ENCODE peak calls at places on chromosomes 5 and 9, in five cellular contexts. One of them, this sample, is unnamed.

GRCh38 chr9:137648396-137648795 is 29.6 kb downstream of the EHMT1 start:
- DNase-seq in K562: no peak
- DNase-seq in HCT116: no peak
- DNase-seq in GM12878: no peak
- DNase-seq in SK-N-SH: no peak
- DNase-seq in this sample: no peak

GRCh38 chr5:74021090-74021489 is 395.1 kb downstream of the ARHGEF28 start:
- DNase-seq in K562: no peak
- DNase-seq in GM12878: no peak
- DNase-seq in SK-N-SH: no peak
- DNase-seq in HCT116: no peak
- DNase-seq in this sample: no peak

GRCh38 chr9:130341839-130342713 is 76.5 kb downstream of the HMCN2 start:
- DNase-seq in HCT116: no peak
- DNase-seq in SK-N-SH: no peak
- DNase-seq in K562: no peak
- DNase-seq in GM12878: no peak
- DNase-seq in this sample: no peak

GRCh38 chr9:98385751-98386150 is 130.3 kb upstream of the TBC1D2 start:
- DNase-seq in SK-N-SH: no peak
- DNase-seq in K562: no peak
- DNase-seq in GM12878: no peak
- DNase-seq in HCT116: no peak
- DNase-seq in this sample: no peak

GRCh38 chr9:131530930-131531832 is at the start of gene UCK1:
- DNase-seq in K562: peak; percentile 99
- DNase-seq in SK-N-SH: peak; percentile 100
- DNase-seq in HCT116: peak; percentile 27
- DNase-seq in GM12878: peak; percentile 13
- DNase-seq in this sample: peak; percentile 77

GRCh38 chr5:138077064-138077696 is 6.7 kb upstream of the WNT8A start:
- DNase-seq in HCT116: peak; percentile 62
- DNase-seq in K562: peak; percentile 65
- DNase-seq in GM12878: no peak
- DNase-seq in SK-N-SH: peak; percentile 76
- DNase-seq in this sample: no peak

GRCh38 chr9:88537743-88538055 is 2.7 kb downstream of the NXNL2 start:
- DNase-seq in HCT116: no peak
- DNase-seq in K562: no peak
- DNase-seq in SK-N-SH: peak; percentile 50
- DNase-seq in GM12878: no peak
- DNase-seq in this sample: no peak

GRCh38 chr5:42813533-42813932 is 1.8 kb upstream of the SELENOP start:
- DNase-seq in SK-N-SH: no peak
- DNase-seq in K562: no peak
- DNase-seq in GM12878: no peak
- DNase-seq in HCT116: no peak
- DNase-seq in this sample: peak; percentile 16

GRCh38 chr9:127612993-127613954 is 1.2 kb downstream of the STXBP1 start:
- DNase-seq in HCT116: no peak
- DNase-seq in SK-N-SH: peak; percentile 82
- DNase-seq in K562: peak; percentile 55
- DNase-seq in GM12878: no peak
- DNase-seq in this sample: no peak

GRCh38 chr9:127611796-127612790 is at the start of gene STXBP1:
- DNase-seq in GM12878: no peak
- DNase-seq in HCT116: peak; percentile 51
- DNase-seq in SK-N-SH: peak; percentile 98
- DNase-seq in K562: peak; percentile 97
- DNase-seq in this sample: peak; percentile 57

GRCh38 chr9:127606043-127606442 is 6.0 kb upstream of the STXBP1 start:
- DNase-seq in HCT116: no peak
- DNase-seq in K562: no peak
- DNase-seq in GM12878: no peak
- DNase-seq in SK-N-SH: no peak
- DNase-seq in this sample: no peak

GRCh38 chr9:127603226-127603625 is 8.9 kb upstream of the STXBP1 start:
- DNase-seq in K562: no peak
- DNase-seq in HCT116: no peak
- DNase-seq in GM12878: no peak
- DNase-seq in SK-N-SH: no peak
- DNase-seq in this sample: no peak

DNA sequence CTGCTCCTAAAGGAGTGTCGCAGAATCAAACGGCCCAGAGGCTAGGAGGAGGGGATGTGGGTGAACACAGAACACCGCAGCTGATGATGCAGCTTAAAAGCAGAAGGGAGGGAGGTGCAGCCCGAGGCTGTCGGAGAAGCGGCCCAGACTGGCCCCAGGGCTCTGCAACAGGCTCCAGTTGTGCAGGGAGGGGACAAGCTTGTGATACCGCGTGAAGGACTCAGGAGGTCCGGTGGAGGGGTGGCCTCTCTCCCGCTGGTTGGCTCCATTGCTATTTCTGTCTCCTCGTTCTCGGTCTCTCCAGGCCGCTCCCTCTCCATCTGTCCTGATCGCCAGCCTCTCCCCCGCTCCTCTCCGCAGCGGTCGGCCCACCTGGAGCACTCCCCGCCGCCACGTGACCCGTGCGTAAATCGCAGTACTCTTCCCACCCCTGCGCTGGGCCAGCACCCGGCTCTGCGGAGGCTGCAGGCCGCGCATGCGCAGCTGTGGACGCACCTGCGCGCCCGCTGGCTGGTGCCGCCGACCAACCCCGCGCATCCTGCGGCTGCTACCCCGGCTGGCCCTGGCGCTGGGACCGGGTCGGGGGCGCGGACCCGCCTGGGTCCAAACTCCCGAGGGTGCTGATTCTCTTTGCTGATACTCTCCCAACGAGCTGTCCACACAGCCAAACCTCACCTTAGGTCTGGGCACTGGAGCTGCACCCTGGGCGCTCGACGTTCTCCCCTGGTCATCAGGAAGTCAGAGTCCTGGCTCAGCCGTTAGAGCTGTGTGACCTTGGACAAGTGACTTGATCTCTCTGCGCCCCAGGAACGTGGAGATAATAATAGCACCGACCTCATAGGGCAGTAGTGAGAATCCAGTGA is 3.7 kb upstream of the STXBP1 start:
- DNase-seq in HCT116: peak; percentile 73
- DNase-seq in GM12878: no peak
- DNase-seq in SK-N-SH: peak; percentile 94
- DNase-seq in K562: peak; percentile 89
- DNase-seq in this sample: peak; percentile 80
- H3K9ac ChIP-seq in HCT116: peak overlapping the region; percentile 47
- H3K9ac ChIP-seq in GM12878: no peak overlapping the region
- H3K9ac ChIP-seq in SK-N-SH: no peak overlapping the region
- H3K9ac ChIP-seq in K562: no peak overlapping the region
- H3K9ac ChIP-seq in this sample: peak overlapping the region; percentile 78

GRCh38 chr9:123642291-123643278 is 286.6 kb downstream of the CRB2 start:
- DNase-seq in GM12878: no peak
- DNase-seq in HCT116: no peak
- DNase-seq in SK-N-SH: peak; percentile 59
- DNase-seq in K562: peak; percentile 35
- DNase-seq in this sample: no peak
- TF ChIP-seq YY1 in GM12878: no peak
- TF ChIP-seq YY1 in HCT116: no peak
- TF ChIP-seq YY1 in SK-N-SH: no peak
- TF ChIP-seq YY1 in K562: no peak
- TF ChIP-seq YY1 in this sample: no peak

GRCh38 chr5:129499208-129499852 is 39.2 kb downstream of the ADAMTS19 start:
- DNase-seq in GM12878: no peak
- DNase-seq in SK-N-SH: no peak
- DNase-seq in K562: no peak
- DNase-seq in HCT116: no peak
- DNase-seq in this sample: no peak
- H3K9ac ChIP-seq in GM12878: no peak overlapping the region
- H3K9ac ChIP-seq in SK-N-SH: no peak overlapping the region
- H3K9ac ChIP-seq in K562: no peak overlapping the region
- H3K9ac ChIP-seq in HCT116: no peak overlapping the region
- H3K9ac ChIP-seq in this sample: no peak overlapping the region

DNA sequence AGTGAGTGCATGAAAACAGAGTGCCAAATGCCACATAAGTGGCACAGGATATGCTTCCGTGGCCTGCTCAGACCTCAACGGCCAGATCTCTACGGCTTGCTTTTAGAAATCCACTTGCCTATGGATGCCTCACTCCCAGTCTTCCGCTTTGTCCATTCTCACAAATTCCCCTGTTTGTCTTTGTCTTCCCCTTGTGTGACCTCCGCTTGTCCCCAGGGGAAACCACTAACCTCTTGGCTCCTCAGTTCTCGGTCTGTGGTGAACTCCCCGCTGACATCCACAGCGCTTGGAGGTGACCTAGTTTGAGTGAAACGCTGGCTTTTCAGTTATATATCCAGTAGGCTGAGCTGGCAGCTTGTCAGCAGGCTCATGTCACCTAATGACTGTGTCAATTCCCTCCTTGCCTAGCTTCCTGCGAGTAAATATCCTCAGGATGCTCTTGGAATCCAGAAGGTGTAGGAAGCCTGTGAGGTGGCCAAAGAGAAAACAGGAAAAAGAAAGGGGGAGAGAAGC is 101.4 kb upstream of the SPRY4 start:
- DNase-seq in K562: no peak
- DNase-seq in SK-N-SH: no peak
- DNase-seq in HCT116: no peak
- DNase-seq in GM12878: no peak
- DNase-seq in this sample: no peak
- TF ChIP-seq YY1 in K562: no peak
- TF ChIP-seq YY1 in SK-N-SH: no peak
- TF ChIP-seq YY1 in HCT116: no peak
- TF ChIP-seq YY1 in GM12878: no peak
- TF ChIP-seq YY1 in this sample: no peak

GRCh38 chr9:72412483-72413040 is 47.6 kb upstream of the ZFAND5 start:
- DNase-seq in HCT116: no peak
- DNase-seq in K562: no peak
- DNase-seq in GM12878: no peak
- DNase-seq in SK-N-SH: no peak
- DNase-seq in this sample: no peak

GRCh38 chr9:72410214-72410613 is 45.2 kb upstream of the ZFAND5 start:
- DNase-seq in GM12878: no peak
- DNase-seq in SK-N-SH: no peak
- DNase-seq in HCT116: no peak
- DNase-seq in K562: no peak
- DNase-seq in this sample: no peak

GRCh38 chr9:72415163-72415562 is 50.2 kb upstream of the ZFAND5 start:
- DNase-seq in K562: no peak
- DNase-seq in HCT116: no peak
- DNase-seq in SK-N-SH: no peak
- DNase-seq in GM12878: peak; percentile 16
- DNase-seq in this sample: no peak

DNA sequence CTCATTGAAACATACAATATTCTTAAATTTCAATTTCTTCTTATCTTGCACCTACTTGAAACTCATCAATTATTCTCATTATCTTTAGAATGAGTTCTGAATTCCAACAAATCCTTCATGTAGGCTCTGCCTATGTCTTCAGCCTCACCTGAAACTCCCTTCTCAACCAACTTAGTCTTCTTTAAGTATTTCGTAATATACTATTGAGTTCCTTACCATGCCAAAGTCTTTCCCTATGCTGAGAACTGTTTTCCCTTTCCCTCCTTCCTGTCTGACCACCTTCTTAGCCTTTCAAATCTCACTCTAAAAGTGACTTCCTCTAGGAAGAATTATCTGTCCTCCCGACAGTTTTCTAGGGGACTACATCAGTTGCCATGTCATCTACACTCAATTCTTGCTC is 50.9 kb upstream of the ZFAND5 start:
- DNase-seq in SK-N-SH: no peak
- DNase-seq in HCT116: no peak
- DNase-seq in K562: no peak
- DNase-seq in GM12878: no peak
- DNase-seq in this sample: no peak
- H3K9ac ChIP-seq in SK-N-SH: no peak overlapping the region
- H3K9ac ChIP-seq in HCT116: no peak overlapping the region
- H3K9ac ChIP-seq in K562: no peak overlapping the region
- H3K9ac ChIP-seq in GM12878: no peak overlapping the region
- H3K9ac ChIP-seq in this sample: no peak overlapping the region

GRCh38 chr9:90259302-90260246 is 383.1 kb downstream of the DIRAS2 start:
- DNase-seq in SK-N-SH: no peak
- DNase-seq in K562: no peak
- DNase-seq in GM12878: no peak
- DNase-seq in HCT116: no peak
- DNase-seq in this sample: no peak
- TF ChIP-seq YY1 in SK-N-SH: no peak
- TF ChIP-seq YY1 in K562: no peak
- TF ChIP-seq YY1 in GM12878: no peak
- TF ChIP-seq YY1 in HCT116: no peak
- TF ChIP-seq YY1 in this sample: no peak

DNA sequence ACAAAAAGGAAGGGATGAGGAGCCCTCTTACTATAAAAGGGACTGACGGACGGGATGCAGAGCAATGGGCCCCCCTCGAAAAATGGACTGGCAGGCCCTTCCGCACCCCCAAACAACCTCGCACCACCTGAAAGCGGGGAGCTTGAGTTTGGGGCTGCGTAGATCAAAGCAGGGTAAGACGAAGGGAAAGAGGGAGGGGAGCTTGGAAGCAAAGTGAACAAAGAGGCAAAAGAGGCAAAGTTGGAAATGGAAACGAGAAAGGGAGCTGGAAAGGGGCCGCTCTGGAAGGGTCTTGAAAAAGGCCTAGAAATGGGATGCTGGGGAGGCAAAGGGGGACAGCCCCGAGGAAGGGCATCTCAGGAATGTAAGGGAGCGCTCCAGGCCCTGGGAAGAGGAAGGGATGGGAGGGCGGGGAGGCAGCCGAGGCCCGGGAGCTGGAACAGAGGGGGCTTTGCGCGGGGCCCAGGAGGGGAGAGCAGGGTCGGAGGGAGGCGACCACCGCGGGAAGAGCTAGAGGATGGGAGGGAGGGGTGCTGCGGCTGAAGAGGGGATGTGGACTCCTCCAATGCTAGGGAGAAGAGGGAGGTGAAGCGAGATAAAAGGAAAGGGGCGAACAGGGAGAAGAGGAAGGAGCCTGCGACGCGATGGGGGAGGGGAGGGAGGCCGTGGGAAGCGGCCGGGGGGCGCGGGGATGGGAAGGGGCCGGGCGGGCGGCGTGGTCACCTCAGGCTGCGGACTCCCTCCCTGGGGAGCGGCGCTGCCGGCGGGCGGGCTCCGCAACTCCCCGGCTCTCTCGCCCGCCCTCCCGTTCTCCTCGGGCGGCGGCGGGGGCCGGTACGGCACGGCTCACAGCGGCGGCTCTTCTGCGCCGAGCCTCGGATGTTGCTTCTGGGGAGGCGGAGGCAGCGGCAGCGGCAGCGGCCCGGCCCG is 580 bp downstream of the RNF145 start:
- DNase-seq in GM12878: no peak
- DNase-seq in HCT116: no peak
- DNase-seq in SK-N-SH: peak; percentile 73
- DNase-seq in K562: peak; percentile 46
- DNase-seq in this sample: peak; percentile 28
- H3K9ac ChIP-seq in GM12878: peak overlapping the region; percentile 81
- H3K9ac ChIP-seq in HCT116: peak overlapping the region; percentile 80
- H3K9ac ChIP-seq in SK-N-SH: peak overlapping the region; percentile 93
- H3K9ac ChIP-seq in K562: peak overlapping the region; percentile 80
- H3K9ac ChIP-seq in this sample: peak overlapping the region; percentile 85

GRCh38 chr5:43839218-43839617 is 236.2 kb downstream of the NNT start:
- DNase-seq in K562: no peak
- DNase-seq in GM12878: no peak
- DNase-seq in HCT116: no peak
- DNase-seq in SK-N-SH: no peak
- DNase-seq in this sample: no peak
- TF ChIP-seq YY1 in K562: no peak
- TF ChIP-seq YY1 in GM12878: no peak
- TF ChIP-seq YY1 in HCT116: no peak
- TF ChIP-seq YY1 in SK-N-SH: no peak
- TF ChIP-seq YY1 in this sample: no peak